ENCODE peak calls at places on chromosomes 5 and 9, in ten cellular contexts. B is AG04449, I is mucosa of descending colon, M is kidney, Y is psoas muscle, O is fibroblast of mammary gland, G is epithelial cell of esophagus, W is foreskin fibroblast, A is dorsolateral prefrontal cortex, H is HCT116. X is an unnamed sample.

GRCh38 chr5:1294839-1295649 is at the start of gene TERT:
- DNase-seq in B (no peak), I (peak; percentile 72), M (peak; percentile 80), Y (no peak), O (no peak), G (no peak), W (no peak), A (peak; percentile 40), H (no peak), X (no peak)

GRCh38 chr9:124513374-124513994 is 6.3 kb upstream of the NR5A1 start:
- DNase-seq in B (no peak), I (no peak), M (no peak), Y (no peak), O (no peak), G (no peak), W (no peak), A (no peak), H (no peak), X (no peak)

GRCh38 chr5:83548556-83548955 is 77.0 kb downstream of the VCAN start:
- DNase-seq in B (no peak), I (no peak), M (no peak), Y (no peak), O (peak; percentile 73), G (no peak), W (no peak), A (no peak), H (no peak), X (peak; percentile 94)

GRCh38 chr5:150780180-150780692 is 1.7 kb downstream of the SMIM3 start:
- DNase-seq in B (no peak), I (peak; percentile 33), M (peak; percentile 82), Y (peak; percentile 46), O (peak; percentile 95), G (no peak), W (peak; percentile 89), A (no peak), H (no peak), X (no peak)

GRCh38 chr9:69184266-69184665 is 10.2 kb downstream of the TJP2 start:
- DNase-seq in B (no peak), I (no peak), M (no peak), Y (no peak), O (no peak), G (no peak), W (no peak), A (no peak), H (no peak), X (no peak)

GRCh38 chr5:179795049-179795862 is 1.5 kb downstream of the LTC4S start:
- DNase-seq in B (no peak), I (peak; percentile 69), M (peak; percentile 86), Y (no peak), O (no peak), G (peak; percentile 62), W (no peak), A (no peak), H (no peak), X (no peak)

GRCh38 chr5:44868541-44868940 is 59.8 kb downstream of the MRPS30 start:
- DNase-seq in B (no peak), I (no peak), M (no peak), Y (no peak), O (no peak), G (peak; percentile 10), W (no peak), A (no peak), H (no peak), X (no peak)

GRCh38 chr5:126234563-126235195 is 188.5 kb upstream of the GRAMD2B start:
- DNase-seq in B (no peak), I (no peak), M (no peak), Y (no peak), O (peak; percentile 33), G (peak; percentile 52), W (peak; percentile 3), A (no peak), H (peak; percentile 37), X (peak; percentile 5)

GRCh38 chr9:35749515-35750255 is 598 bp downstream of the RGP1 start:
- DNase-seq in B (no peak), I (peak; percentile 79), M (peak; percentile 88), Y (no peak), O (no peak), G (peak; percentile 40), W (no peak), A (peak; percentile 48), H (no peak), X (no peak)

GRCh38 chr5:114255275-114255674 is 106.6 kb upstream of the KCNN2 start:
- DNase-seq in B (no peak), I (no peak), M (no peak), Y (no peak), O (no peak), G (no peak), W (no peak), A (no peak), H (no peak), X (no peak)

GRCh38 chr9:5900622-5901021 is 9.9 kb downstream of the MLANA start:
- DNase-seq in B (no peak), I (no peak), M (no peak), Y (no peak), O (no peak), G (no peak), W (no peak), A (no peak), H (no peak), X (no peak)

GRCh38 chr9:136558373-136558772 is 12.5 kb upstream of the NOTCH1 start:
- DNase-seq in B (no peak), I (no peak), M (peak; percentile 21), Y (no peak), O (no peak), G (no peak), W (no peak), A (no peak), H (no peak), X (no peak)

GRCh38 chr5:168870914-168871313 is 291.7 kb upstream of the PANK3 start:
- DNase-seq in B (no peak), I (no peak), M (no peak), Y (no peak), O (no peak), G (no peak), W (no peak), A (no peak), H (no peak), X (no peak)

GRCh38 chr9:98536542-98537173 is 172.1 kb downstream of the GABBR2 start:
- DNase-seq in B (no peak), I (peak; percentile 32), M (no peak), Y (no peak), O (no peak), G (peak; percentile 40), W (no peak), A (no peak), H (no peak), X (no peak)
- TF ChIP-seq CTCF in B (no peak), I (no peak), M (no peak), Y (no peak), O (peak; percentile 24), G (peak; percentile 20), W (peak; percentile 13), A (no peak), H (peak; percentile 18), X (peak; percentile 19)

DNA sequence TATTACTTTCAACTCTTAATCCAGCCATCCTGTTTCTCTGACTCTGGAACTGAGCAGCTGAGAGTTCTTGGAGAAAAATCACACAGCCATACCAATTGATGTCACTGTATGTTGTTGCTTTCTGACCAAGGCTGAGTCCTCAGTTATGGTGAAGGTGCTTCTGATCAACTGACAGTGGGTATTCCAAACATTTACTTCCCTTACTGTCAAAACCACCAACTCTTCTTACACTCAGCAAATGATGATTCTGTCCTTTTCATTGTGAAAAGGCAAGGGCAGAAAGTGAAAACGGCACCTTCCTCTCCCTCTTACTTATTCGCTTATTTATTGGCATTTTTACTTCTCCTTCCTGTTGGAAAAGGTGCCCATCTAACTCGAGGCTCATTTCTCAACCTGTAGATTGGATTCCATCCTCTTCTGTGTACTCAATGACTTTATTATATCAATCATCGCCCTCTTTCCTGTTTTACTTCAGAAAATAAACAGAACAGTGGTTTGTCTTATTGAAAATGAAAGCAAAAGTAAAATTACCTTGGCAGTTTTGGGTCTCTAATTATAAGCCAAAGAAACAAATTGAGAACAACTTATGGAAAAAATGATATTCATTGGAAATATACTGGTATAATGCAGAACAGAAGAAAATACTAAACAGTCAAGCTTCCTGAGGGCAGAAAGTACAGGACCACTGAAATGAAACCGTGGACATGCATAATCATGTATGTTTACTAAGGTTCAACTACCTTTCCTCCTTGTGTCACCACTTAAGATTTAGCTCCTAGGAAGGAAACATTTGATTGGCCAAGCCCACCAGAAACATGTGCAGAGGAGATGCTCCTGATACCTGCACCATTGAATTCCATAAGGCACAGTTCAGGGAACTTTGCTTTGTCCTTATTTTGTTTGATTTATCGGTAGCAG is 104.5 kb upstream of the CHD1 start:
- DNase-seq in B (no peak), I (no peak), M (no peak), Y (no peak), O (peak; percentile 10), G (no peak), W (no peak), A (no peak), H (no peak), X (no peak)
- H3K4me3 ChIP-seq in B (peak overlapping the region; percentile 35), I (no peak overlapping the region), M (peak overlapping the region; percentile 79), Y (peak overlapping the region; percentile 47), O (no peak overlapping the region), G (peak overlapping the region; percentile 6), W (peak overlapping the region; percentile 11), A (no peak overlapping the region), H (peak overlapping the region; percentile 3), X (no peak overlapping the region)

GRCh38 chr5:28275931-28276330 is 1237.5 kb upstream of the CDH9 start:
- DNase-seq in B (no peak), I (no peak), M (no peak), Y (no peak), O (no peak), G (no peak), W (no peak), A (no peak), H (no peak), X (no peak)
- TF ChIP-seq CTCF in B (no peak), I (no peak), M (no peak), Y (no peak), O (no peak), G (no peak), W (no peak), A (no peak), H (no peak), X (no peak)

GRCh38 chr5:27474054-27474323 is 435.6 kb upstream of the CDH9 start:
- DNase-seq in B (no peak), I (no peak), M (no peak), Y (no peak), O (peak; percentile 4), G (no peak), W (no peak), A (no peak), H (no peak), X (no peak)

GRCh38 chr5:27473300-27474053 is 435.1 kb upstream of the CDH9 start:
- DNase-seq in B (no peak), I (no peak), M (no peak), Y (no peak), O (no peak), G (no peak), W (no peak), A (no peak), H (no peak), X (no peak)

GRCh38 chr5:27472875-27473274 is 434.5 kb upstream of the CDH9 start:
- DNase-seq in B (no peak), I (no peak), M (no peak), Y (no peak), O (no peak), G (no peak), W (no peak), A (no peak), H (no peak), X (no peak)

GRCh38 chr5:27474395-27474794 is 436.0 kb upstream of the CDH9 start:
- DNase-seq in B (no peak), I (no peak), M (no peak), Y (no peak), O (no peak), G (no peak), W (no peak), A (no peak), H (no peak), X (no peak)

GRCh38 chr5:27472000-27472763 is 433.8 kb upstream of the CDH9 start:
- DNase-seq in B (no peak), I (no peak), M (no peak), Y (no peak), O (peak; percentile 58), G (no peak), W (peak; percentile 2), A (no peak), H (no peak), X (no peak)
- H3K4me3 ChIP-seq in B (no peak overlapping the region), I (no peak overlapping the region), M (no peak overlapping the region), Y (no peak overlapping the region), O (no peak overlapping the region), G (no peak overlapping the region), W (no peak overlapping the region), A (no peak overlapping the region), H (peak overlapping the region; percentile 36), X (no peak overlapping the region)